ENCODE peak calls at places on chromosome 3, in six cellular contexts. S is activated CD4-positive, alpha-beta T cell treated with anti-CD3 and anti-CD28 coated beads, Interleukin-2, amount 50 U/mL, for 24 hours; P is stimulated activated CD4-positive, alpha-beta T cell treated with anti-CD3 and anti-CD28 coated beads, Interleukin-2, amount 100 ng/mL, for 24 hours; C is fibroblast of the aortic adventitia; V is stimulated activated CD8-positive, alpha-beta memory T cell treated with anti-CD3 and anti-CD28 coated beads, Interleukin-15, amount 100 ng/mL, for 1 hour; X is central memory CD4-positive, alpha-beta T cell. D is an unnamed sample.

GRCh38 chr3:184796551-184796950 is 15.4 kb upstream of the VPS8 start:
- DNase-seq in S (no peak), P (no peak), C (no peak), V (no peak), X (no peak), D (no peak)

GRCh38 chr3:103947062-103947461 is 1419.6 kb upstream of the ALCAM start:
- DNase-seq in S (no peak), P (no peak), C (no peak), V (no peak), X (no peak), D (no peak)

GRCh38 chr3:174869448-174869847 is 10.3 kb downstream of the NAALADL2 start:
- DNase-seq in S (no peak), P (no peak), C (peak), V (no peak), X (no peak), D (no peak)

GRCh38 chr3:157838457-157838856 is 267.8 kb downstream of the SHOX2 start:
- DNase-seq in S (no peak), P (no peak), C (no peak), V (no peak), X (no peak), D (no peak)

GRCh38 chr3:129989391-129989790 is 14.9 kb downstream of the TRH start:
- DNase-seq in S (no peak), P (no peak), C (no peak), V (no peak), X (no peak), D (no peak)

GRCh38 chr3:169041677-169042171 is 621.8 kb downstream of the MECOM start:
- DNase-seq in S (no peak), P (no peak), C (peak), V (no peak), X (no peak), D (peak)

GRCh38 chr3:150747909-150748568 is 14.9 kb downstream of the SIAH2 start:
- DNase-seq in S (no peak), P (no peak), C (peak), V (no peak), X (no peak), D (peak)

GRCh38 chr3:171480526-171480925 is 20.3 kb upstream of the TNIK start:
- DNase-seq in S (no peak), P (no peak), C (peak), V (no peak), X (peak), D (no peak)

GRCh38 chr3:166283856-166284255 is 446.6 kb upstream of the BCHE start:
- DNase-seq in S (no peak), P (no peak), C (peak), V (no peak), X (no peak), D (peak)

GRCh38 chr3:184169896-184170875 is 4.5 kb upstream of the AP2M1 start:
- DNase-seq in S (no peak), P (no peak), C (no peak), V (no peak), X (no peak), D (no peak)

GRCh38 chr3:31356941-31357340 is 175.8 kb upstream of the STT3B start:
- DNase-seq in S (no peak), P (no peak), C (peak), V (no peak), X (no peak), D (peak)

GRCh38 chr3:16338999-16339398 is 74.0 kb downstream of the OXNAD1 start:
- DNase-seq in S (no peak), P (no peak), C (peak), V (no peak), X (no peak), D (peak)

GRCh38 chr3:104952587-104952986 is 414.1 kb upstream of the ALCAM start:
- DNase-seq in S (no peak), P (no peak), C (peak), V (no peak), X (no peak), D (peak)

GRCh38 chr3:181178991-181179390 is 189.5 kb upstream of the DNAJC19 start:
- DNase-seq in S (no peak), P (no peak), C (no peak), V (no peak), X (no peak), D (no peak)

GRCh38 chr3:72376917-72377710 is 471.1 kb downstream of the SHQ1 start:
- DNase-seq in S (no peak), P (no peak), C (no peak), V (no peak), X (no peak), D (no peak)

GRCh38 chr3:19866751-19867347 is 67.2 kb downstream of the EFHB start:
- DNase-seq in S (no peak), P (peak), C (peak), V (no peak), X (peak), D (peak)

GRCh38 chr3:117439812-117440211 is 730.2 kb downstream of the TUSC7 start:
- DNase-seq in S (no peak), P (no peak), C (peak), V (no peak), X (no peak), D (peak)

GRCh38 chr3:196971094-196971698 is 2.6 kb upstream of the PIGZ start:
- DNase-seq in S (no peak), P (no peak), C (no peak), V (no peak), X (no peak), D (no peak)

GRCh38 chr3:5226783-5227182 is 39.3 kb downstream of the EDEM1 start:
- DNase-seq in S (no peak), P (no peak), C (peak), V (no peak), X (no peak), D (peak)

GRCh38 chr3:123296261-123296660 is 94.5 kb downstream of the SEC22A start:
- DNase-seq in S (no peak), P (no peak), C (no peak), V (no peak), X (no peak), D (no peak)

GRCh38 chr3:45962033-45962432 is 18.8 kb downstream of the CXCR6 start:
- DNase-seq in S (no peak), P (no peak), C (no peak), V (no peak), X (no peak), D (no peak)

GRCh38 chr3:194032828-194033435 is 103.0 kb upstream of the HES1 start:
- DNase-seq in S (no peak), P (no peak), C (no peak), V (no peak), X (no peak), D (no peak)

GRCh38 chr3:141064255-141064926 is 13.2 kb downstream of the SPSB4 start:
- DNase-seq in S (no peak), P (no peak), C (no peak), V (no peak), X (no peak), D (no peak)

GRCh38 chr3:100546020-100546744 is 53.8 kb downstream of the TMEM45A start:
- DNase-seq in S (no peak), P (no peak), C (no peak), V (no peak), X (no peak), D (no peak)

GRCh38 chr3:31974454-31974853 is 6.6 kb downstream of the OSBPL10 start:
- DNase-seq in S (no peak), P (no peak), C (no peak), V (no peak), X (no peak), D (no peak)

GRCh38 chr3:123476967-123477750 is 28.3 kb upstream of the ADCY5 start:
- DNase-seq in S (no peak), P (no peak), C (no peak), V (no peak), X (no peak), D (no peak)

GRCh38 chr3:64456674-64457073 is 231.1 kb downstream of the ADAMTS9 start:
- DNase-seq in S (no peak), P (no peak), C (no peak), V (no peak), X (no peak), D (no peak)

GRCh38 chr3:149247929-149248691 is 26.5 kb upstream of the CP start:
- DNase-seq in S (no peak), P (peak), C (no peak), V (no peak), X (no peak), D (no peak)

D was measured in AG10803.